ENCODE peak calls at places on chromosomes 13 and 19, in seven cellular contexts. B is naive thymus-derived CD4-positive, alpha-beta T cell; V is cerebellar nuclear complex; S is kidney glomerular epithelial cell; W is K562; H is B cell; K is breast epithelium. D is an unnamed sample.

GRCh38 chr19:8305798-8306197 is 2.4 kb downstream of the CD320 start:
- DNase-seq in B (no peak), V (no peak), S (no peak), W (no peak), H (no peak), K (no peak), D (no peak)

GRCh38 chr19:882871-883497 is 10.0 kb downstream of the MED16 start:
- DNase-seq in B (no peak), V (no peak), S (no peak), W (no peak), H (no peak), K (no peak), D (no peak)

GRCh38 chr13:110422913-110423688 is 116.0 kb downstream of the COL4A2 start:
- DNase-seq in B (no peak), V (no peak), S (peak), W (no peak), H (no peak), K (no peak), D (no peak)

GRCh38 chr19:38076337-38076736 is 147.7 kb downstream of the DPF1 start:
- DNase-seq in B (no peak), V (no peak), S (no peak), W (no peak), H (no peak), K (no peak), D (no peak)

GRCh38 chr19:38709671-38710415 is 34.4 kb downstream of the CAPN12 start:
- DNase-seq in B (no peak), V (no peak), S (no peak), W (no peak), H (no peak), K (no peak), D (no peak)

GRCh38 chr19:28840891-28841290 is 372.1 kb downstream of the UQCRFS1 start:
- DNase-seq in B (no peak), V (no peak), S (no peak), W (no peak), H (no peak), K (no peak), D (no peak)

GRCh38 chr13:45490068-45490467 is 25.3 kb downstream of the COG3 start:
- DNase-seq in B (peak), V (no peak), S (no peak), W (no peak), H (peak), K (no peak), D (peak)

GRCh38 chr19:11381535-11382369 is 2.4 kb downstream of the EPOR start:
- DNase-seq in B (peak), V (no peak), S (peak), W (no peak), H (peak), K (no peak), D (peak)

GRCh38 chr13:33307820-33308219 is 22.3 kb upstream of the STARD13 start:
- DNase-seq in B (no peak), V (no peak), S (no peak), W (no peak), H (no peak), K (no peak), D (peak)

GRCh38 chr13:48902421-48902820 is 73.3 kb upstream of the FNDC3A start:
- DNase-seq in B (no peak), V (no peak), S (no peak), W (no peak), H (no peak), K (no peak), D (peak)

GRCh38 chr19:2782357-2782935 is 627 bp downstream of the SGTA start:
- DNase-seq in B (no peak), V (no peak), S (no peak), W (no peak), H (no peak), K (no peak), D (peak)

GRCh38 chr13:65909501-65909900 is 1320.6 kb downstream of the PCDH9 start:
- DNase-seq in B (no peak), V (no peak), S (no peak), W (no peak), H (no peak), K (no peak), D (no peak)

GRCh38 chr19:55640043-55640576 is 692 bp upstream of the ZNF580 start:
- DNase-seq in B (peak), V (no peak), S (no peak), W (peak), H (peak), K (no peak), D (peak)

D was measured in M059J.